ENCODE peak calls at places on chromosomes 7 and 10, in four cellular contexts. One of them, this sample, is unnamed.

GRCh38 chr10:114043532-114044250 is at the start of gene ADRB1:
- DNase-seq in endothelial cell: peak
- DNase-seq in hepatocyte: peak
- DNase-seq in astrocyte of the cerebellum: no peak
- DNase-seq in this sample: peak

GRCh38 chr7:151431281-151431767 is 8.6 kb downstream of the CRYGN start:
- DNase-seq in endothelial cell: no peak
- DNase-seq in hepatocyte: no peak
- DNase-seq in astrocyte of the cerebellum: no peak
- DNase-seq in this sample: no peak

GRCh38 chr7:38232475-38233366 is 40.7 kb downstream of the TARP start:
- DNase-seq in endothelial cell: peak
- DNase-seq in hepatocyte: no peak
- DNase-seq in astrocyte of the cerebellum: peak
- DNase-seq in this sample: no peak

GRCh38 chr10:78212134-78212785 is 178.6 kb downstream of the RPS24 start:
- DNase-seq in endothelial cell: no peak
- DNase-seq in hepatocyte: peak
- DNase-seq in astrocyte of the cerebellum: no peak
- DNase-seq in this sample: peak

GRCh38 chr7:30896783-30897617 is 14.7 kb upstream of the AQP1 start:
- DNase-seq in endothelial cell: no peak
- DNase-seq in hepatocyte: no peak
- DNase-seq in astrocyte of the cerebellum: no peak
- DNase-seq in this sample: no peak

GRCh38 chr7:112989531-112989930 is 97.1 kb downstream of the GPR85 start:
- DNase-seq in endothelial cell: no peak
- DNase-seq in hepatocyte: no peak
- DNase-seq in astrocyte of the cerebellum: no peak
- DNase-seq in this sample: no peak

GRCh38 chr10:112953075-112953501 is 3.0 kb downstream of the TCF7L2 start:
- DNase-seq in endothelial cell: peak
- DNase-seq in hepatocyte: peak
- DNase-seq in astrocyte of the cerebellum: no peak
- DNase-seq in this sample: no peak

GRCh38 chr7:87364246-87364645 is 18.8 kb downstream of the CROT start:
- DNase-seq in endothelial cell: no peak
- DNase-seq in hepatocyte: no peak
- DNase-seq in astrocyte of the cerebellum: no peak
- DNase-seq in this sample: no peak

GRCh38 chr10:44379907-44380306 is 5.0 kb downstream of the CXCL12 start:
- DNase-seq in endothelial cell: no peak
- DNase-seq in hepatocyte: no peak
- DNase-seq in astrocyte of the cerebellum: no peak
- DNase-seq in this sample: no peak

GRCh38 chr7:32093415-32094408 is 23.5 kb upstream of the PDE1C start:
- DNase-seq in endothelial cell: no peak
- DNase-seq in hepatocyte: no peak
- DNase-seq in astrocyte of the cerebellum: peak
- DNase-seq in this sample: no peak

GRCh38 chr10:36183056-36183455 is 541.0 kb upstream of the FZD8 start:
- DNase-seq in endothelial cell: no peak
- DNase-seq in hepatocyte: no peak
- DNase-seq in astrocyte of the cerebellum: no peak
- DNase-seq in this sample: no peak

GRCh38 chr7:50389961-50390360 is 60.2 kb downstream of the FIGNL1 start:
- DNase-seq in endothelial cell: no peak
- DNase-seq in hepatocyte: no peak
- DNase-seq in astrocyte of the cerebellum: no peak
- DNase-seq in this sample: no peak

GRCh38 chr10:60511823-60512222 is 122.1 kb upstream of the ANK3 start:
- DNase-seq in endothelial cell: no peak
- DNase-seq in hepatocyte: no peak
- DNase-seq in astrocyte of the cerebellum: no peak
- DNase-seq in this sample: no peak

GRCh38 chr10:122980209-122981065 is at the start of gene PSTK:
- DNase-seq in endothelial cell: peak
- DNase-seq in hepatocyte: peak
- DNase-seq in astrocyte of the cerebellum: peak
- DNase-seq in this sample: peak
- TF ChIP-seq CTCF in endothelial cell: peak
- TF ChIP-seq CTCF in hepatocyte: peak
- TF ChIP-seq CTCF in astrocyte of the cerebellum: peak
- TF ChIP-seq CTCF in this sample: peak

GRCh38 chr10:13658256-13658655 is 71.5 kb downstream of the PRPF18 start:
- DNase-seq in endothelial cell: no peak
- DNase-seq in hepatocyte: no peak
- DNase-seq in astrocyte of the cerebellum: no peak
- DNase-seq in this sample: no peak

GRCh38 chr10:13659887-13660544 is 73.3 kb downstream of the PRPF18 start:
- DNase-seq in endothelial cell: peak
- DNase-seq in hepatocyte: peak
- DNase-seq in astrocyte of the cerebellum: peak
- DNase-seq in this sample: peak

GRCh38 chr10:13657184-13657680 is 70.5 kb downstream of the PRPF18 start:
- DNase-seq in endothelial cell: no peak
- DNase-seq in hepatocyte: no peak
- DNase-seq in astrocyte of the cerebellum: no peak
- DNase-seq in this sample: no peak

GRCh38 chr10:13660545-13660920 is 73.8 kb downstream of the PRPF18 start:
- DNase-seq in endothelial cell: no peak
- DNase-seq in hepatocyte: no peak
- DNase-seq in astrocyte of the cerebellum: no peak
- DNase-seq in this sample: no peak

GRCh38 chr10:13658864-13659685 is 72.3 kb downstream of the PRPF18 start:
- DNase-seq in endothelial cell: peak
- DNase-seq in hepatocyte: no peak
- DNase-seq in astrocyte of the cerebellum: no peak
- DNase-seq in this sample: no peak
- TF ChIP-seq CTCF in endothelial cell: no peak
- TF ChIP-seq CTCF in hepatocyte: no peak
- TF ChIP-seq CTCF in astrocyte of the cerebellum: no peak
- TF ChIP-seq CTCF in this sample: no peak

GRCh38 chr10:15715619-15716227 is 4.0 kb downstream of the ITGA8 start:
- DNase-seq in endothelial cell: peak
- DNase-seq in hepatocyte: peak
- DNase-seq in astrocyte of the cerebellum: no peak
- DNase-seq in this sample: peak

GRCh38 chr10:15718495-15719061 is 1.1 kb downstream of the ITGA8 start:
- DNase-seq in endothelial cell: peak
- DNase-seq in hepatocyte: no peak
- DNase-seq in astrocyte of the cerebellum: no peak
- DNase-seq in this sample: no peak

GRCh38 chr10:15720635-15721310 is 1.1 kb upstream of the ITGA8 start:
- DNase-seq in endothelial cell: no peak
- DNase-seq in hepatocyte: no peak
- DNase-seq in astrocyte of the cerebellum: no peak
- DNase-seq in this sample: no peak

GRCh38 chr10:15719062-15719898 is 442 bp downstream of the ITGA8 start:
- DNase-seq in endothelial cell: peak
- DNase-seq in hepatocyte: peak
- DNase-seq in astrocyte of the cerebellum: no peak
- DNase-seq in this sample: peak

GRCh38 chr10:15719899-15720634 is at the start of gene ITGA8:
- DNase-seq in endothelial cell: peak
- DNase-seq in hepatocyte: peak
- DNase-seq in astrocyte of the cerebellum: no peak
- DNase-seq in this sample: peak
- TF ChIP-seq CTCF in endothelial cell: peak
- TF ChIP-seq CTCF in hepatocyte: peak
- TF ChIP-seq CTCF in astrocyte of the cerebellum: peak
- TF ChIP-seq CTCF in this sample: peak

GRCh38 chr7:5822742-5823503 is 41.5 kb upstream of the RNF216 start:
- DNase-seq in endothelial cell: peak
- DNase-seq in hepatocyte: peak
- DNase-seq in astrocyte of the cerebellum: peak
- DNase-seq in this sample: peak
- TF ChIP-seq CTCF in endothelial cell: no peak
- TF ChIP-seq CTCF in hepatocyte: no peak
- TF ChIP-seq CTCF in astrocyte of the cerebellum: peak
- TF ChIP-seq CTCF in this sample: no peak

DNA sequence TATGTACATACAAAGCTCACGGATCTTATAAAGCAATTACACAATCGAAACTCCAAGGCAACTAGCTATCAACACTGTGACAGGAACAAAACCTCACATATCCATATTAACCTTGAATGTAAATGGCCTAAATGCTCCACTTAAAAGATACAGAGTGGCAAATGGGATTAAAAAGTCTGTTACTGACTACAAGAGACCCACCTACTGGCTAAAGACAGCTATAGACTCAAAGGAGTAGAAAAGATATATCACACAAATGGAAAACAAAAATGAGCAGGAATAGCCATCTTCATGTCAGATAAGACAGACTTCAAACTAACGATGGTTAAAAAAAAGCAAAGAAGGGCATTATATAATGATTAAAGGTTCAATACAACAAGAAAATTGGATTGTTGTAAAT is 246.7 kb downstream of the ADRA2A start:
- DNase-seq in endothelial cell: no peak
- DNase-seq in hepatocyte: no peak
- DNase-seq in astrocyte of the cerebellum: no peak
- DNase-seq in this sample: peak
- TF ChIP-seq CTCF in endothelial cell: no peak
- TF ChIP-seq CTCF in hepatocyte: peak
- TF ChIP-seq CTCF in astrocyte of the cerebellum: no peak
- TF ChIP-seq CTCF in this sample: peak

DNA sequence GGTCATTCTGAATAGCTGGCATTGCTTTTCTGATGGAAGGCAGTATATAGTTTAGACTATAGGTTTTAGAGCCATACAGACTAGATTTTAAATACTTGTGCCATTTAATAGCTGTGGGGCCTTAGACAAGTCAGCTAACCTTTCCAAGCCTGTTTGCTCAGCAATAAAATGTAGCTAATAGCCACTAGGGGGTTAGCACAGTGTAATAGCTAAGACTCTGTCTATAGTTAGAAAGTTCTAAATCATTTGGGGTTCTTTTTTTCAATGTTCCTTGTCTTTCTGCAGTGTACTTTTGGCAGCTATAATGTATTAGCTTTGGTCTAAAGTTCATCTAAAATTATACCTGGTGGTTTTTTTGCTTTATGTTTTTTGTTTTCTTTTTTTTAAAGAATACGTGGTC is 7.5 kb upstream of the KIFBP start:
- DNase-seq in endothelial cell: no peak
- DNase-seq in hepatocyte: peak
- DNase-seq in astrocyte of the cerebellum: no peak
- DNase-seq in this sample: peak
- TF ChIP-seq CTCF in endothelial cell: no peak
- TF ChIP-seq CTCF in hepatocyte: peak
- TF ChIP-seq CTCF in astrocyte of the cerebellum: peak
- TF ChIP-seq CTCF in this sample: peak

GRCh38 chr7:104264281-104264680 is 56.5 kb upstream of the ORC5 start:
- DNase-seq in endothelial cell: no peak
- DNase-seq in hepatocyte: no peak
- DNase-seq in astrocyte of the cerebellum: no peak
- DNase-seq in this sample: no peak

GRCh38 chr7:104272767-104273384 is 55.5 kb upstream of the LHFPL3 start:
- DNase-seq in endothelial cell: peak
- DNase-seq in hepatocyte: peak
- DNase-seq in astrocyte of the cerebellum: peak
- DNase-seq in this sample: peak

GRCh38 chr7:104271948-104272347 is 56.5 kb upstream of the LHFPL3 start:
- DNase-seq in endothelial cell: no peak
- DNase-seq in hepatocyte: no peak
- DNase-seq in astrocyte of the cerebellum: no peak
- DNase-seq in this sample: no peak

GRCh38 chr7:104267701-104268368 is 60.0 kb upstream of the ORC5 start:
- DNase-seq in endothelial cell: no peak
- DNase-seq in hepatocyte: no peak
- DNase-seq in astrocyte of the cerebellum: no peak
- DNase-seq in this sample: peak
- TF ChIP-seq CTCF in endothelial cell: peak
- TF ChIP-seq CTCF in hepatocyte: peak
- TF ChIP-seq CTCF in astrocyte of the cerebellum: peak
- TF ChIP-seq CTCF in this sample: peak

DNA sequence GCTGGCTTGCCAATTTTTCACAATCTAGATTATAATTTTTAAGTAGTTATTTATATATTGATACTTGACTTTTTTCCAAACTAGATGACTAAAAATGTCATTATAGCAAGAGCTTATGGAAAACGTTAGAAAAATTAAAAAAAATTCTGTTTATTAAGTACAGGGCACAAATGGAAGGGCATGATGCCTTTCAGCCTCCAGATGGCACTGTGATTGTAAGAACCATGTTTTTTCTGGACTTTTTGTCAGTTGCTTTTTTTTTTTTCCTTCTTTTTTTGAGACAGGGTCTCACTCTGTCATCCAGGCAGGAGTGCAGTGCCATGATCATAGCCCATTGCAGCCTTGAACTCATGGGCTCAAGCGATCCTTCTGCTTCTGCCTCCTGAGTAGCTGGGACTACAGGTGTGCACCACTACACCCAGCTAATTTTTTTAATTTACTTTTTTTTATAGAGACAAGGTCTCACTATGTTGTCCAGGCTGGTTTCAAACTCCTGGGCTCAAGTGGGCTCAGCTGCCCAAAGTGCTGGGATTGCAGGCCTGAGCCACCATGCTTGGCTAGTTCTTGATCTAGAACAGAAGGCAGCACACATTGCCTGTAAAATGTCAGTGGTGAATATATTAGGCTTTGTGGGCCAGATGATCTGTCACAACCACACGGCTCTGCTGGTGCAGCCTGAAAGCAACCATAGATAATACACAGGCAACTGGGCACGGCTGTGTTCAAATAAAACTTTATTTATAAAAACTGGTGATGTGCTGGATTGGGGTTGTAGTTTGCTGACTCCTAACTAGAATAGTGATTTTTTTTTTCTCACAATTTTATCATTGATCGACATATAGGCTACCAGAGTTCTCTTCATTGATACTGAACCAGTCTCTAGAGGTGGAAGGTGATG is 27.4 kb downstream of the UCMA start:
- DNase-seq in endothelial cell: peak
- DNase-seq in hepatocyte: peak
- DNase-seq in astrocyte of the cerebellum: peak
- DNase-seq in this sample: peak
- TF ChIP-seq CTCF in endothelial cell: peak
- TF ChIP-seq CTCF in hepatocyte: peak
- TF ChIP-seq CTCF in astrocyte of the cerebellum: peak
- TF ChIP-seq CTCF in this sample: peak

GRCh38 chr10:105070249-105070648 is 429.2 kb downstream of the SORCS3 start:
- DNase-seq in endothelial cell: no peak
- DNase-seq in hepatocyte: no peak
- DNase-seq in astrocyte of the cerebellum: no peak
- DNase-seq in this sample: no peak
- TF ChIP-seq CTCF in endothelial cell: peak
- TF ChIP-seq CTCF in hepatocyte: no peak
- TF ChIP-seq CTCF in astrocyte of the cerebellum: no peak
- TF ChIP-seq CTCF in this sample: no peak

DNA sequence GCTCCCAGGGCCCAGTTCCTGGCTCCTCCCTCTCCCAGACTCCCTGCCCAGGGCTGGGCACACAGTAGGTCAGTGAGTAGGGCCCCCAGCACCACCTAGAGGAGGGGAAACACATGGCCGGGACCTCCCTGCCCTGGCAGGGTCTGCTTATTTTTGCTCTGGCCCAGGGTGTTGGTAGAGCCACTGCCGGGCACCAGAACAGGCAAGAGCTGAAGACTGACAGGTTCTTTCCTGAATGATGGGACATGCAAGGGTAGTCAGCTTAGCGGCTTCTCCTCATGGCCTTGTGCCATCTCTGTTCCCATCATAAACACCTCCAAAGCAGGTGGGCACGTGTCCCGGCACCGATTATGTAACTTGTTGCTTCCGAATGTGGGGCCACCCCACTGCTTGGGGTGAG is 86.5 kb downstream of the NEURL1 start:
- DNase-seq in endothelial cell: no peak
- DNase-seq in hepatocyte: no peak
- DNase-seq in astrocyte of the cerebellum: no peak
- DNase-seq in this sample: no peak
- TF ChIP-seq CTCF in endothelial cell: no peak
- TF ChIP-seq CTCF in hepatocyte: no peak
- TF ChIP-seq CTCF in astrocyte of the cerebellum: no peak
- TF ChIP-seq CTCF in this sample: no peak

This sample was measured in A673.